ENCODE peak calls at places on chromosomes 5 and 9, in eight cellular contexts. One of them, this sample, is unnamed.

GRCh38 chr5:112694853-112695709 is 42.6 kb upstream of the APC start:
- DNase-seq in neural crest cell: no peak
- DNase-seq in WERI-Rb-1: no peak
- DNase-seq in AG04450: no peak
- DNase-seq in A673: peak; percentile 61
- DNase-seq in lung: no peak
- DNase-seq in GM13976: no peak
- DNase-seq in progenitor cell of endocrine pancreas: no peak
- DNase-seq in this sample: peak; percentile 46

GRCh38 chr9:135908334-135909204 is 1.2 kb upstream of the CAMSAP1 start:
- DNase-seq in neural crest cell: no peak
- DNase-seq in WERI-Rb-1: no peak
- DNase-seq in AG04450: no peak
- DNase-seq in A673: no peak
- DNase-seq in lung: no peak
- DNase-seq in GM13976: no peak
- DNase-seq in progenitor cell of endocrine pancreas: no peak
- DNase-seq in this sample: no peak

GRCh38 chr9:120343416-120343815 is 236.6 kb downstream of the CDK5RAP2 start:
- DNase-seq in neural crest cell: no peak
- DNase-seq in WERI-Rb-1: no peak
- DNase-seq in AG04450: no peak
- DNase-seq in A673: no peak
- DNase-seq in lung: no peak
- DNase-seq in GM13976: no peak
- DNase-seq in progenitor cell of endocrine pancreas: no peak
- DNase-seq in this sample: no peak

GRCh38 chr5:79759436-79759835 is 69.8 kb downstream of the CMYA5 start:
- DNase-seq in neural crest cell: no peak
- DNase-seq in WERI-Rb-1: no peak
- DNase-seq in AG04450: no peak
- DNase-seq in A673: no peak
- DNase-seq in lung: no peak
- DNase-seq in GM13976: no peak
- DNase-seq in progenitor cell of endocrine pancreas: no peak
- DNase-seq in this sample: peak; percentile 45

GRCh38 chr9:129489838-129490582 is 130.9 kb downstream of the C9orf50 start:
- DNase-seq in neural crest cell: no peak
- DNase-seq in WERI-Rb-1: peak; percentile 77
- DNase-seq in AG04450: no peak
- DNase-seq in A673: no peak
- DNase-seq in lung: no peak
- DNase-seq in GM13976: no peak
- DNase-seq in progenitor cell of endocrine pancreas: no peak
- DNase-seq in this sample: no peak

GRCh38 chr9:133715866-133716563 is 22.1 kb downstream of the SARDH start:
- DNase-seq in neural crest cell: peak; percentile 41
- DNase-seq in WERI-Rb-1: peak; percentile 73
- DNase-seq in AG04450: no peak
- DNase-seq in A673: peak; percentile 74
- DNase-seq in lung: no peak
- DNase-seq in GM13976: no peak
- DNase-seq in progenitor cell of endocrine pancreas: no peak
- DNase-seq in this sample: no peak

GRCh38 chr9:32069169-32069813 is 315.2 kb upstream of the ACO1 start:
- DNase-seq in neural crest cell: no peak
- DNase-seq in WERI-Rb-1: no peak
- DNase-seq in AG04450: no peak
- DNase-seq in A673: peak; percentile 22
- DNase-seq in lung: no peak
- DNase-seq in GM13976: no peak
- DNase-seq in progenitor cell of endocrine pancreas: no peak
- DNase-seq in this sample: no peak

GRCh38 chr9:94899464-94900221 is 173.1 kb downstream of the AOPEP start:
- DNase-seq in neural crest cell: no peak
- DNase-seq in WERI-Rb-1: no peak
- DNase-seq in AG04450: no peak
- DNase-seq in A673: no peak
- DNase-seq in lung: no peak
- DNase-seq in GM13976: no peak
- DNase-seq in progenitor cell of endocrine pancreas: no peak
- DNase-seq in this sample: no peak

GRCh38 chr9:88738708-88739107 is 203.7 kb downstream of the NXNL2 start:
- DNase-seq in neural crest cell: no peak
- DNase-seq in WERI-Rb-1: no peak
- DNase-seq in AG04450: no peak
- DNase-seq in A673: peak; percentile 60
- DNase-seq in lung: no peak
- DNase-seq in GM13976: no peak
- DNase-seq in progenitor cell of endocrine pancreas: no peak
- DNase-seq in this sample: peak; percentile 87

GRCh38 chr5:107248065-107248695 is 422.6 kb downstream of the EFNA5 start:
- DNase-seq in neural crest cell: peak; percentile 57
- DNase-seq in WERI-Rb-1: peak; percentile 75
- DNase-seq in AG04450: no peak
- DNase-seq in A673: peak; percentile 80
- DNase-seq in lung: peak; percentile 70
- DNase-seq in GM13976: peak; percentile 40
- DNase-seq in progenitor cell of endocrine pancreas: peak; percentile 32
- DNase-seq in this sample: no peak

GRCh38 chr5:104909803-104910202 is 1347.2 kb upstream of the NUDT12 start:
- DNase-seq in neural crest cell: no peak
- DNase-seq in WERI-Rb-1: no peak
- DNase-seq in AG04450: no peak
- DNase-seq in A673: no peak
- DNase-seq in lung: no peak
- DNase-seq in GM13976: no peak
- DNase-seq in progenitor cell of endocrine pancreas: no peak
- DNase-seq in this sample: no peak

GRCh38 chr5:69489246-69489645 is 3.3 kb upstream of the OCLN start:
- DNase-seq in neural crest cell: no peak
- DNase-seq in WERI-Rb-1: no peak
- DNase-seq in AG04450: no peak
- DNase-seq in A673: no peak
- DNase-seq in lung: no peak
- DNase-seq in GM13976: no peak
- DNase-seq in progenitor cell of endocrine pancreas: no peak
- DNase-seq in this sample: no peak

GRCh38 chr9:86202338-86202882 is 57.0 kb downstream of the C9orf153 start:
- DNase-seq in neural crest cell: no peak
- DNase-seq in WERI-Rb-1: peak; percentile 15
- DNase-seq in AG04450: peak; percentile 20
- DNase-seq in A673: peak; percentile 61
- DNase-seq in lung: no peak
- DNase-seq in GM13976: peak; percentile 55
- DNase-seq in progenitor cell of endocrine pancreas: no peak
- DNase-seq in this sample: peak; percentile 14

GRCh38 chr9:129236441-129237145 is 58.5 kb upstream of the IER5L start:
- DNase-seq in neural crest cell: no peak
- DNase-seq in WERI-Rb-1: no peak
- DNase-seq in AG04450: no peak
- DNase-seq in A673: no peak
- DNase-seq in lung: no peak
- DNase-seq in GM13976: no peak
- DNase-seq in progenitor cell of endocrine pancreas: no peak
- DNase-seq in this sample: no peak

GRCh38 chr5:152529456-152529855 is 124.4 kb upstream of the NMUR2 start:
- DNase-seq in neural crest cell: no peak
- DNase-seq in WERI-Rb-1: no peak
- DNase-seq in AG04450: no peak
- DNase-seq in A673: no peak
- DNase-seq in lung: no peak
- DNase-seq in GM13976: no peak
- DNase-seq in progenitor cell of endocrine pancreas: no peak
- DNase-seq in this sample: no peak

DNA sequence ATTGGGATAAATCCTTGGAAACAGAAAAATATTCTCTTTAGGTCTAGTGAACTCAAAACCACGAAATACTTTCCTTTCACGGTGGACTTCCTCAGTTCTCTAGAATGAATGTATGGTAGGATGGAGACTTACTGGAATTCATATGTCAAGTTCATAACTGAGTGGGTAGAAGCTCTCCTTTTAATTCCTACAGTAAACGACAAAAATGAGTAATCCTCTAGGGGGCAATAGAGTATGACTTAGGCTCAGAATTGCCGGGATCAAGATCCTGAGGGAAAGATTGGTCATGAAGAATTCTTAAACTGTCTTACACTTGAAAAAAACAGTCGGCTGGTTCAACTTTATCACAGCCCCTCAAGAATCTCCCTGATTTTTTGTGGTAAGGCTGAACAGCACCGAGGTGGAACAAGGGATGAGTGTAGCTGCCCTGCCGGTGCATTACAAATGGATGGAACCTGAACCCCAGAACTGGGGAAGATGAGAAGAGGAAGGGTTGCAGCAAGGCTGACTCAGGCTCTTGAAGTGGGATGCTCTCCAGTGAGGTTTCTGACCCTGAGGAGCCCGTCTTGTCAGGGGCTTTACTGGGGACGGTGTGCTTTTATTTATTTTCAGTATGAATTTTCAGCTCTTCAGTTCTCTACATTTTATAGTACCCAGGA is 14.0 kb upstream of the LOX start:
- DNase-seq in neural crest cell: no peak
- DNase-seq in WERI-Rb-1: no peak
- DNase-seq in AG04450: no peak
- DNase-seq in A673: peak; percentile 69
- DNase-seq in lung: no peak
- DNase-seq in GM13976: no peak
- DNase-seq in progenitor cell of endocrine pancreas: no peak
- DNase-seq in this sample: no peak
- TF ChIP-seq CTCF in neural crest cell: peak; percentile 61
- TF ChIP-seq CTCF in WERI-Rb-1: peak; percentile 17
- TF ChIP-seq CTCF in AG04450: peak; percentile 56
- TF ChIP-seq CTCF in A673: peak; percentile 69
- TF ChIP-seq CTCF in lung: peak; percentile 0
- TF ChIP-seq CTCF in GM13976: no peak
- TF ChIP-seq CTCF in progenitor cell of endocrine pancreas: peak; percentile 57
- TF ChIP-seq CTCF in this sample: peak; percentile 37

GRCh38 chr5:115170924-115171510 is 1.3 kb upstream of the TRIM36 start:
- DNase-seq in neural crest cell: no peak
- DNase-seq in WERI-Rb-1: peak; percentile 86
- DNase-seq in AG04450: no peak
- DNase-seq in A673: peak; percentile 42
- DNase-seq in lung: no peak
- DNase-seq in GM13976: no peak
- DNase-seq in progenitor cell of endocrine pancreas: no peak
- DNase-seq in this sample: no peak

GRCh38 chr5:115166744-115167393 is 2.8 kb downstream of the TRIM36 start:
- DNase-seq in neural crest cell: no peak
- DNase-seq in WERI-Rb-1: no peak
- DNase-seq in AG04450: no peak
- DNase-seq in A673: no peak
- DNase-seq in lung: no peak
- DNase-seq in GM13976: no peak
- DNase-seq in progenitor cell of endocrine pancreas: no peak
- DNase-seq in this sample: no peak

GRCh38 chr5:115168829-115169391 is 798 bp downstream of the TRIM36 start:
- DNase-seq in neural crest cell: no peak
- DNase-seq in WERI-Rb-1: peak; percentile 58
- DNase-seq in AG04450: no peak
- DNase-seq in A673: peak; percentile 19
- DNase-seq in lung: no peak
- DNase-seq in GM13976: peak; percentile 44
- DNase-seq in progenitor cell of endocrine pancreas: no peak
- DNase-seq in this sample: no peak

GRCh38 chr5:115170128-115170923 is 618 bp upstream of the TRIM36 start:
- DNase-seq in neural crest cell: peak; percentile 35
- DNase-seq in WERI-Rb-1: peak; percentile 40
- DNase-seq in AG04450: no peak
- DNase-seq in A673: no peak
- DNase-seq in lung: peak; percentile 35
- DNase-seq in GM13976: peak; percentile 32
- DNase-seq in progenitor cell of endocrine pancreas: peak; percentile 24
- DNase-seq in this sample: no peak

GRCh38 chr5:115169392-115170127 is at the start of gene TRIM36:
- DNase-seq in neural crest cell: peak; percentile 97
- DNase-seq in WERI-Rb-1: peak; percentile 97
- DNase-seq in AG04450: peak; percentile 44
- DNase-seq in A673: peak; percentile 97
- DNase-seq in lung: peak; percentile 93
- DNase-seq in GM13976: peak; percentile 95
- DNase-seq in progenitor cell of endocrine pancreas: peak; percentile 92
- DNase-seq in this sample: peak; percentile 59
- TF ChIP-seq CTCF in neural crest cell: no peak
- TF ChIP-seq CTCF in WERI-Rb-1: peak; percentile 38
- TF ChIP-seq CTCF in AG04450: peak; percentile 13
- TF ChIP-seq CTCF in A673: peak; percentile 44
- TF ChIP-seq CTCF in lung: no peak
- TF ChIP-seq CTCF in GM13976: no peak
- TF ChIP-seq CTCF in progenitor cell of endocrine pancreas: peak; percentile 18
- TF ChIP-seq CTCF in this sample: peak; percentile 18

GRCh38 chr9:124766815-124767554 is 4.1 kb downstream of the NR6A1 start:
- DNase-seq in neural crest cell: no peak
- DNase-seq in WERI-Rb-1: no peak
- DNase-seq in AG04450: no peak
- DNase-seq in A673: peak; percentile 35
- DNase-seq in lung: no peak
- DNase-seq in GM13976: no peak
- DNase-seq in progenitor cell of endocrine pancreas: no peak
- DNase-seq in this sample: no peak
- TF ChIP-seq CTCF in neural crest cell: peak; percentile 46
- TF ChIP-seq CTCF in WERI-Rb-1: peak; percentile 33
- TF ChIP-seq CTCF in AG04450: peak; percentile 15
- TF ChIP-seq CTCF in A673: peak; percentile 41
- TF ChIP-seq CTCF in lung: no peak
- TF ChIP-seq CTCF in GM13976: no peak
- TF ChIP-seq CTCF in progenitor cell of endocrine pancreas: peak; percentile 33
- TF ChIP-seq CTCF in this sample: peak; percentile 1

DNA sequence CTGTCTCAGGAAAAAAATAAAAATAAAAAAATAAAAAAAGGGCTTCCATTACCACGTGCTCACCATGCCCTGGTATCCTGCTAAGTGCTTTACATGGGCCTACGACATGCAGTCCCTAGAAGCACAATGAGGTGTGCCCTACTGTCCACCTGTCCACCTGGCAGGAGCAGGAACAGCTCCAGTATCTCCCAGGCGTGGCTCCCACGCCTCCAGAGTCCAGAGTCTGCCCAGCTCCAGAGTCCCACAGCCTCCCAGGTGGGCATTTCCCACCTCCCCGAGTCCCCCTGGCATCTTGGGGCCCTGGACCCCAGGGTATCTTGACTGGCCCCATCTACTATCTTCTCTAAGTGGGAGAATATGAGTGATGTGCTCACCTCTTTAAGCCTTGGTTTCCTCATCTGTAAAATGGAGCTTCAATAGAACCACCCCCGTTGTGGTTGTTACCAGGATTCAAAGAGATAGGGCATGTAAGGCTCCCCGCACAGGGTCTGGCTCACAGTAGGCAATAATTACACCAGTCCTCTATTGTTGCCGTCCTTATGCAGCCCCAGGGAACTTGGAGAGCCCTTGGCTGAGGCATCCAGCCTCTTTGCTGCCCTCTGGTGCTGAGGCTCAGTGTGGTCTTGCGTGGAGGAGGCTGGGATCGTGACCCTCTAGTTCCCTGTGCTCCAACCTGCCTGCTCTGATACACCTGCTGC is 8.9 kb downstream of the CXCL14 start:
- DNase-seq in neural crest cell: peak; percentile 39
- DNase-seq in WERI-Rb-1: peak; percentile 73
- DNase-seq in AG04450: no peak
- DNase-seq in A673: peak; percentile 64
- DNase-seq in lung: peak; percentile 36
- DNase-seq in GM13976: no peak
- DNase-seq in progenitor cell of endocrine pancreas: peak; percentile 33
- DNase-seq in this sample: no peak
- TF ChIP-seq CTCF in neural crest cell: peak; percentile 58
- TF ChIP-seq CTCF in WERI-Rb-1: peak; percentile 92
- TF ChIP-seq CTCF in AG04450: peak; percentile 61
- TF ChIP-seq CTCF in A673: peak; percentile 56
- TF ChIP-seq CTCF in lung: no peak
- TF ChIP-seq CTCF in GM13976: peak; percentile 15
- TF ChIP-seq CTCF in progenitor cell of endocrine pancreas: peak; percentile 61
- TF ChIP-seq CTCF in this sample: peak; percentile 72

This sample was measured in AG09319.